ENCODE peak calls at places on chromosomes 16 and 17, in four cellular contexts. One of them, this sample, is unnamed.

GRCh38 chr17:44375196-44376017 is 11.8 kb upstream of the FAM171A2 start:
- DNase-seq in SK-N-SH: peak; percentile 51
- DNase-seq in GM12878: no peak
- DNase-seq in HepG2: no peak
- DNase-seq in this sample: no peak

GRCh38 chr17:31112001-31112661 is 17.4 kb downstream of the NF1 start:
- DNase-seq in SK-N-SH: no peak
- DNase-seq in GM12878: no peak
- DNase-seq in HepG2: no peak
- DNase-seq in this sample: no peak

GRCh38 chr16:66958857-66959644 is 2.0 kb upstream of the CES3 start:
- DNase-seq in SK-N-SH: no peak
- DNase-seq in GM12878: no peak
- DNase-seq in HepG2: no peak
- DNase-seq in this sample: no peak

GRCh38 chr17:65085397-65085796 is 28.9 kb upstream of the GNA13 start:
- DNase-seq in SK-N-SH: no peak
- DNase-seq in GM12878: no peak
- DNase-seq in HepG2: no peak
- DNase-seq in this sample: peak; percentile 41

GRCh38 chr16:88389191-88389590 is 6.4 kb downstream of the ZNF469 start:
- DNase-seq in SK-N-SH: no peak
- DNase-seq in GM12878: no peak
- DNase-seq in HepG2: no peak
- DNase-seq in this sample: no peak

GRCh38 chr16:14559809-14560227 is 70.2 kb downstream of the PARN start:
- DNase-seq in SK-N-SH: no peak
- DNase-seq in GM12878: no peak
- DNase-seq in HepG2: peak; percentile 68
- DNase-seq in this sample: no peak

GRCh38 chr17:73485130-73485529 is 159.1 kb downstream of the SDK2 start:
- DNase-seq in SK-N-SH: no peak
- DNase-seq in GM12878: no peak
- DNase-seq in HepG2: no peak
- DNase-seq in this sample: no peak

GRCh38 chr17:44235583-44235936 is 16.1 kb upstream of the UBTF start:
- DNase-seq in SK-N-SH: no peak
- DNase-seq in GM12878: no peak
- DNase-seq in HepG2: no peak
- DNase-seq in this sample: no peak

GRCh38 chr16:648071-648785 is 937 bp upstream of the WDR90 start:
- DNase-seq in SK-N-SH: peak; percentile 89
- DNase-seq in GM12878: no peak
- DNase-seq in HepG2: peak; percentile 57
- DNase-seq in this sample: peak; percentile 54

GRCh38 chr17:975321-975982 is 4.1 kb downstream of the NXN start:
- DNase-seq in SK-N-SH: peak; percentile 28
- DNase-seq in GM12878: no peak
- DNase-seq in HepG2: no peak
- DNase-seq in this sample: no peak

GRCh38 chr17:61369751-61370150 is 29.9 kb upstream of the TBX2 start:
- DNase-seq in SK-N-SH: no peak
- DNase-seq in GM12878: no peak
- DNase-seq in HepG2: no peak
- DNase-seq in this sample: no peak

GRCh38 chr17:16283705-16284104 is 66.7 kb downstream of the PIGL start:
- DNase-seq in SK-N-SH: no peak
- DNase-seq in GM12878: no peak
- DNase-seq in HepG2: no peak
- DNase-seq in this sample: peak; percentile 45

GRCh38 chr17:17298108-17298507 is 5.1 kb upstream of the NT5M start:
- DNase-seq in SK-N-SH: no peak
- DNase-seq in GM12878: no peak
- DNase-seq in HepG2: no peak
- DNase-seq in this sample: no peak

GRCh38 chr16:4082474-4083044 is 33.7 kb downstream of the ADCY9 start:
- DNase-seq in SK-N-SH: no peak
- DNase-seq in GM12878: no peak
- DNase-seq in HepG2: no peak
- DNase-seq in this sample: no peak

GRCh38 chr16:4660454-4661007 is 32.8 kb upstream of the NUDT16L1 start:
- DNase-seq in SK-N-SH: peak; percentile 50
- DNase-seq in GM12878: no peak
- DNase-seq in HepG2: peak; percentile 84
- DNase-seq in this sample: no peak

GRCh38 chr17:70047619-70048018 is 27.4 kb upstream of the KCNJ16 start:
- DNase-seq in SK-N-SH: no peak
- DNase-seq in GM12878: no peak
- DNase-seq in HepG2: no peak
- DNase-seq in this sample: no peak

GRCh38 chr16:67389911-67390815 is 3.1 kb downstream of the TPPP3 start:
- DNase-seq in SK-N-SH: no peak
- DNase-seq in GM12878: no peak
- DNase-seq in HepG2: no peak
- DNase-seq in this sample: no peak

GRCh38 chr17:76957600-76958464 is 89.6 kb downstream of the MGAT5B start:
- DNase-seq in SK-N-SH: no peak
- DNase-seq in GM12878: no peak
- DNase-seq in HepG2: no peak
- DNase-seq in this sample: no peak

GRCh38 chr17:40605301-40605700 is 40.0 kb upstream of the CCR7 start:
- DNase-seq in SK-N-SH: no peak
- DNase-seq in GM12878: no peak
- DNase-seq in HepG2: no peak
- DNase-seq in this sample: no peak

GRCh38 chr16:89052824-89053724 is 40.6 kb upstream of the ACSF3 start:
- DNase-seq in SK-N-SH: peak; percentile 90
- DNase-seq in GM12878: no peak
- DNase-seq in HepG2: peak; percentile 20
- DNase-seq in this sample: peak; percentile 83

GRCh38 chr17:21027031-21027430 is 15.8 kb downstream of the USP22 start:
- DNase-seq in SK-N-SH: no peak
- DNase-seq in GM12878: no peak
- DNase-seq in HepG2: no peak
- DNase-seq in this sample: no peak

GRCh38 chr16:4675864-4676786 is 17.2 kb upstream of the NUDT16L1 start:
- DNase-seq in SK-N-SH: no peak
- DNase-seq in GM12878: no peak
- DNase-seq in HepG2: peak; percentile 35
- DNase-seq in this sample: no peak

GRCh38 chr17:40313660-40314556 is 4.9 kb downstream of the RARA start:
- DNase-seq in SK-N-SH: no peak
- DNase-seq in GM12878: no peak
- DNase-seq in HepG2: no peak
- DNase-seq in this sample: peak; percentile 61

GRCh38 chr17:66548659-66549311 is 246.4 kb downstream of the PRKCA start:
- DNase-seq in SK-N-SH: no peak
- DNase-seq in GM12878: no peak
- DNase-seq in HepG2: no peak
- DNase-seq in this sample: no peak

GRCh38 chr17:42698736-42699414 is 16.5 kb downstream of the CNTNAP1 start:
- DNase-seq in SK-N-SH: peak; percentile 32
- DNase-seq in GM12878: no peak
- DNase-seq in HepG2: no peak
- DNase-seq in this sample: no peak

GRCh38 chr16:85799497-85800320 is at the start of the genes COX4I1 and EMC8:
- DNase-seq in SK-N-SH: peak; percentile 96
- DNase-seq in GM12878: peak; percentile 63
- DNase-seq in HepG2: peak; percentile 90
- DNase-seq in this sample: peak; percentile 89

GRCh38 chr17:78980624-78980972 is 875 bp upstream of the LGALS3BP start:
- DNase-seq in SK-N-SH: no peak
- DNase-seq in GM12878: no peak
- DNase-seq in HepG2: no peak
- DNase-seq in this sample: no peak

GRCh38 chr17:13650096-13650675 is 48.5 kb upstream of the HS3ST3A1 start:
- DNase-seq in SK-N-SH: no peak
- DNase-seq in GM12878: no peak
- DNase-seq in HepG2: no peak
- DNase-seq in this sample: no peak

GRCh38 chr17:245611-246010 is 64.2 kb upstream of the DOC2B start:
- DNase-seq in SK-N-SH: no peak
- DNase-seq in GM12878: no peak
- DNase-seq in HepG2: no peak
- DNase-seq in this sample: no peak

GRCh38 chr16:22945361-22945760 is 131.4 kb downstream of the HS3ST2 start:
- DNase-seq in SK-N-SH: no peak
- DNase-seq in GM12878: no peak
- DNase-seq in HepG2: no peak
- DNase-seq in this sample: no peak

GRCh38 chr17:77641718-77642117 is 316.8 kb upstream of the TNRC6C start:
- DNase-seq in SK-N-SH: no peak
- DNase-seq in GM12878: no peak
- DNase-seq in HepG2: no peak
- DNase-seq in this sample: no peak

GRCh38 chr16:1615761-1616160 is 3.6 kb downstream of the CRAMP1 start:
- DNase-seq in SK-N-SH: no peak
- DNase-seq in GM12878: no peak
- DNase-seq in HepG2: no peak
- DNase-seq in this sample: no peak

GRCh38 chr16:2016407-2016922 is 3.1 kb upstream of the NPW start:
- DNase-seq in SK-N-SH: peak; percentile 77
- DNase-seq in GM12878: no peak
- DNase-seq in HepG2: peak; percentile 41
- DNase-seq in this sample: no peak

GRCh38 chr17:31492880-31493655 is 101.6 kb downstream of the RAB11FIP4 start:
- DNase-seq in SK-N-SH: no peak
- DNase-seq in GM12878: peak; percentile 58
- DNase-seq in HepG2: no peak
- DNase-seq in this sample: no peak

GRCh38 chr17:49390548-49391324 is 23.9 kb downstream of the PHB1 start:
- DNase-seq in SK-N-SH: no peak
- DNase-seq in GM12878: no peak
- DNase-seq in HepG2: peak; percentile 46
- DNase-seq in this sample: no peak

DNA sequence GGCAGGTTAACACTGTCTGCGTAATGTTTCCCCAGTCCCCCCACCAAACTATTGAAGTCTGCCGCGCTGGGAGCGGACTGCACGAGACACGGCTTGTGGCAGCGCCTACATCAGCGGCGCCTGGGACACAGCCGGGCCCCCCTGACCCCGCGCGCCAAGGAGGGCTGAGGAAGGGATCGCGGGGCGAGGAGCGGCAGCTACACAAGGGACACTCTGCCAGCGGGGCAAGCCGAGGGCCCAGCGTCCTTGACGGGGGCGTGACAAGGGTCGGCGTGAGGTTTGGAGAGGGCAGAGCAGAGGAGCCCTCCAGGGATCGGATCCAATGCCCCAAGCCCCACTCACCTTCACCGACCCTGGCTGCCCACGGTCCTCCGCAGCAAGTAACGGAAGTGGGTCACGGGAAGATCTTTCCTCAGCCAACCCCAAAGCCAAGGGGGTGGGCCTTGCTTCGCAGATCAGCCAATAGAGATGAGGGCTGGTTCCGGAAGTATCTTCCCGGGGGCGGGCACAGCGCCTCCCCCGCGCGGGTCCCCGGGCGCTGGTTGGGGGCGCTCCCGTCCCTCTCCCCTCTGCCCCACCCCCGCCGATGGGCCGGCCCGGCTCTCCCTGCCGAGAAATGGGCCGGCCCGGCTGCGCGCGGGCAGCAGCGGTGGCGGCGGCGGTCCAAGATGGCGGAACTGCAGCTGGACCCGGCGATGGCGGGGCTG is at the start of the genes ATP5PD and KCTD2:
- DNase-seq in SK-N-SH: peak; percentile 100
- DNase-seq in GM12878: peak; percentile 86
- DNase-seq in HepG2: peak; percentile 97
- DNase-seq in this sample: peak; percentile 98
- H3K4me3 ChIP-seq in SK-N-SH: peak within 1 kb of the TSS; percentile 92
- H3K4me3 ChIP-seq in GM12878: peak within 1 kb of the TSS; percentile 97
- H3K4me3 ChIP-seq in HepG2: peak within 1 kb of the TSS; percentile 75
- H3K4me3 ChIP-seq in this sample: peak within 1 kb of the TSS; percentile 94

DNA sequence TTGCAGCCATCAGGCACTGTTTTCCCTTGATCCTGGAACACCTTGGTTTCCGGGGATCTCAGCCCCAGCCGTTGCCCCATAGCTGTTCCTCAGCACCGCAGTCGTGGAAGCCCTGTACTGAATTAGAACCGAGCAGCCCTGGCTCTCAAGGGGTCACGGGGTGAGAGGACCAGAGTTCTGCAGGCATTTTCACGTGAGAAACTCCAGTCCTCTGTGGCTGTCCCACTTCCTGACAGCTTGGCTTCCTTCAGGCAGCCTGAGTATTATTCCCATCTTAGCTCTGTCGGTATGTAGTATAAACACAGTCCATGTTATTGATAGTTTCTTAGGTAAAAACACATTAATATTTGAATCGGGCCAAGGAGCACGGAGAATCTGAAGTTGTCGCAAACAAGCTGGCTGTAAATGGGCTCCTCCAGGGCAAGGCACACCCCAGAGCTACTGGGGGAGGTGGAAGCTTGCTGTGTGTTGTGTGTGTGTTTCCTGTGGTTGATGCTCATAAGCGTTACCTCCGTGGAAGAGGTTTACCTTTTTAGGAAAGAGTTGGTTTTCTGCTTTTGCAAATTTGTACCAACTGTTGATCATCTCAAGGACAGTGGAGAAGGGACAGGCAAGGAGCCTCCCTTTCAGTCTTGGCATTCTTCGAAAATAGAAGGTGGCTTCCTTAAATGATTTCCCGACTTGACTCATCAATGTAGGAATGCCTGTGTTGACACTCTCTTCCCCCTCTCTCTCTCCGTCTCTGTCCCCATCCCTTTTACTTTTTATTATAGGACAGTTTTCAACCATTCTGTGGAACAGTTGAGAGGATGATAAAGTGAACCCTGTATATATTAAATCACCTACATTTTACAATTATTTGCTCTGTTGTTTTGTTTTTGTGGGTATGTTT is 208.9 kb upstream of the CHMP6 start:
- DNase-seq in SK-N-SH: no peak
- DNase-seq in GM12878: no peak
- DNase-seq in HepG2: no peak
- DNase-seq in this sample: peak; percentile 46
- H3K4me2 ChIP-seq in SK-N-SH: no peak overlapping the region
- H3K4me2 ChIP-seq in GM12878: peak overlapping the region; percentile 37
- H3K4me2 ChIP-seq in HepG2: no peak overlapping the region
- H3K4me2 ChIP-seq in this sample: peak overlapping the region; percentile 81

GRCh38 chr17:67588326-67588725 is 129.4 kb upstream of the NOL11 start:
- DNase-seq in SK-N-SH: no peak
- DNase-seq in GM12878: no peak
- DNase-seq in HepG2: no peak
- DNase-seq in this sample: no peak

GRCh38 chr17:67594115-67594878 is 123.4 kb upstream of the NOL11 start:
- DNase-seq in SK-N-SH: no peak
- DNase-seq in GM12878: peak; percentile 82
- DNase-seq in HepG2: peak; percentile 35
- DNase-seq in this sample: no peak
- TF ChIP-seq PBX3 in SK-N-SH: no peak
- TF ChIP-seq PBX3 in GM12878: no peak
- TF ChIP-seq PBX3 in HepG2: no peak
- TF ChIP-seq PBX3 in this sample: no peak

GRCh38 chr17:7651097-7651958 is 602 bp downstream of the ATP1B2 start:
- DNase-seq in SK-N-SH: peak; percentile 81
- DNase-seq in GM12878: no peak
- DNase-seq in HepG2: no peak
- DNase-seq in this sample: no peak
- H3K4me3 ChIP-seq in SK-N-SH: peak overlapping the region; percentile 47
- H3K4me3 ChIP-seq in GM12878: peak overlapping the region; percentile 54
- H3K4me3 ChIP-seq in HepG2: peak overlapping the region; percentile 40
- H3K4me3 ChIP-seq in this sample: peak overlapping the region; percentile 59

This sample was measured in A549.